ENCODE peak calls at places on chromosomes 13 and 19, in four cellular contexts. R, M, Z and N are unnamed samples.
A peak's percentile ranks its signal among the peaks of the same experiment; 100 is the strongest.

GRCh38 chr13:46899801-46900200 is 2.9 kb upstream of the HTR2A start:
- DNase-seq in Z (no peak), M (no peak), R (no peak), N (no peak)

GRCh38 chr19:48108997-48109782 is 1.4 kb downstream of the PLA2G4C start:
- DNase-seq in Z (no peak), R (no peak), M (no peak), N (no peak)

GRCh38 chr13:98435356-98435755 is 141.6 kb downstream of the STK24 start:
- DNase-seq in M (no peak), R (no peak), Z (no peak), N (no peak)

GRCh38 chr19:2841858-2842574 is 741 bp downstream of the ZNF555 start:
- DNase-seq in Z (peak; percentile 44), R (no peak), M (no peak), N (no peak)

GRCh38 chr13:40211586-40211968 is 454.9 kb downstream of the FOXO1 start:
- DNase-seq in R (no peak), M (no peak), Z (no peak), N (no peak)

GRCh38 chr13:100828226-100828625 is 153.6 kb upstream of the TMTC4 start:
- DNase-seq in Z (peak; percentile 70), R (no peak), M (no peak), N (no peak)

GRCh38 chr13:34347784-34348573 is 530.0 kb downstream of the RFC3 start:
- DNase-seq in Z (no peak), M (no peak), R (peak; percentile 97), N (no peak)

GRCh38 chr19:11339254-11340098 is at the start of gene RAB3D:
- DNase-seq in Z (peak; percentile 96), M (peak; percentile 59), R (peak; percentile 78), N (peak; percentile 88)

GRCh38 chr19:43362179-43362578 is 8.7 kb downstream of the CD177 start:
- DNase-seq in Z (no peak), R (no peak), M (peak; percentile 45), N (no peak)

GRCh38 chr13:24339937-24340607 is 30.7 kb downstream of the C1QTNF9 start:
- DNase-seq in R (no peak), Z (no peak), M (no peak), N (no peak)

GRCh38 chr19:54248016-54248601 is 5.5 kb upstream of the LILRA6 start:
- DNase-seq in Z (no peak), R (no peak), M (no peak), N (peak; percentile 75)

GRCh38 chr19:41694831-41695635 is 7.0 kb upstream of the CEACAM7 start:
- DNase-seq in M (no peak), R (no peak), Z (no peak), N (no peak)

GRCh38 chr19:482186-483041 is 13.9 kb upstream of the MADCAM1 start:
- DNase-seq in R (no peak), M (no peak), Z (peak; percentile 48), N (no peak)

GRCh38 chr13:80339841-80340642 is 884 bp downstream of the SPRY2 start:
- DNase-seq in M (peak; percentile 39), Z (peak; percentile 60), R (no peak), N (peak; percentile 49)

GRCh38 chr19:17292301-17293074 is 10.7 kb downstream of the ABHD8 start:
- DNase-seq in R (peak; percentile 89), Z (peak; percentile 92), M (peak; percentile 67), N (peak; percentile 85)

GRCh38 chr19:29596885-29597525 is 9.1 kb upstream of the POP4 start:
- DNase-seq in Z (peak; percentile 59), M (peak; percentile 4), R (no peak), N (no peak)

GRCh38 chr13:24272452-24273161 is 36.8 kb upstream of the C1QTNF9 start:
- DNase-seq in Z (no peak), R (no peak), M (no peak), N (no peak)

GRCh38 chr19:56139847-56140582 is 1.1 kb upstream of the ZNF444 start:
- DNase-seq in M (no peak), R (peak; percentile 17), Z (no peak), N (no peak)

GRCh38 chr13:101417043-101417406 is 717 bp upstream of the NALCN start:
- DNase-seq in R (peak; percentile 72), M (peak; percentile 51), Z (peak; percentile 9), N (no peak)

GRCh38 chr13:32430018-32430747 is 2.3 kb upstream of the N4BP2L1 start:
- DNase-seq in M (no peak), R (no peak), Z (no peak), N (no peak)

GRCh38 chr13:80131204-80131603 is 209.7 kb downstream of the SPRY2 start:
- DNase-seq in R (peak; percentile 41), M (peak; percentile 49), Z (peak; percentile 67), N (peak; percentile 55)

GRCh38 chr13:38656699-38657098 is 30.2 kb upstream of the FREM2 start:
- DNase-seq in Z (no peak), R (no peak), M (no peak), N (no peak)

GRCh38 chr13:93687261-93687660 is 460.7 kb downstream of the GPC6 start:
- DNase-seq in R (no peak), M (peak; percentile 36), Z (no peak), N (no peak)

GRCh38 chr19:52585101-52585500 is 15.0 kb downstream of the ZNF701 start:
- DNase-seq in Z (no peak), R (no peak), M (no peak), N (no peak)

GRCh38 chr13:33640832-33641231 is 177.1 kb upstream of the RFC3 start:
- DNase-seq in M (no peak), R (no peak), Z (no peak), N (no peak)

GRCh38 chr19:38644719-38645118 is 2.7 kb upstream of the ACTN4 start:
- DNase-seq in R (peak; percentile 49), Z (no peak), M (no peak), N (no peak)

GRCh38 chr13:20772401-20773131 is 1.2 kb downstream of the EEF1AKMT1 start:
- DNase-seq in Z (no peak), R (no peak), M (peak; percentile 36), N (no peak)

GRCh38 chr13:77740931-77741586 is 43.6 kb downstream of the SLAIN1 start:
- DNase-seq in M (no peak), Z (no peak), R (no peak), N (no peak)

GRCh38 chr13:50353651-50354415 is 338.6 kb downstream of the KCNRG start:
- DNase-seq in R (no peak), Z (no peak), M (peak; percentile 68), N (no peak)

GRCh38 chr19:29887498-29887897 is 54.5 kb upstream of the URI1 start:
- DNase-seq in R (no peak), M (no peak), Z (no peak), N (peak; percentile 33)

GRCh38 chr19:16673226-16673625 is 12.3 kb downstream of the TMEM38A start:
- DNase-seq in R (no peak), Z (no peak), M (no peak), N (no peak)

GRCh38 chr13:25525884-25526283 is 154.1 kb downstream of the ATP8A2 start:
- DNase-seq in Z (no peak), M (no peak), R (no peak), N (no peak)

GRCh38 chr19:13052447-13053232 is 50.0 kb downstream of the LYL1 start:
- DNase-seq in M (no peak), Z (no peak), R (no peak), N (no peak)
- TF ChIP-seq EZH2 in M (no peak), Z (no peak), R (no peak), N (no peak)

GRCh38 chr13:54210397-54211050 is 1181.9 kb downstream of the OLFM4 start:
- DNase-seq in Z (peak; percentile 50), R (peak; percentile 96), M (no peak), N (no peak)
- H3K27ac ChIP-seq in Z (no peak overlapping the region), R (peak overlapping the region; percentile 92), M (no peak overlapping the region), N (no peak overlapping the region)

GRCh38 chr13:35475960-35476943 is at the start of gene MAB21L1:
- DNase-seq in R (no peak), M (peak; percentile 48), Z (peak; percentile 81), N (peak; percentile 24)
- TF ChIP-seq EZH2 in R (no peak), M (peak; percentile 45), Z (peak; percentile 62), N (no peak)

GRCh38 chr19:39969266-39969665 is 1.7 kb upstream of the PSMC4 start:
- DNase-seq in R (no peak), M (no peak), Z (no peak), N (no peak)
- H3K27ac ChIP-seq in R (no peak overlapping the region), M (no peak overlapping the region), Z (no peak overlapping the region), N (no peak overlapping the region)

GRCh38 chr13:111536239-111536638 is 215.8 kb downstream of the TEX29 start:
- DNase-seq in M (no peak), Z (no peak), R (no peak), N (no peak)
- TF ChIP-seq EZH2 in M (no peak), Z (no peak), R (no peak), N (no peak)

GRCh38 chr13:45479661-45480060 is 14.9 kb downstream of the COG3 start:
- DNase-seq in R (no peak), M (no peak), Z (no peak), N (no peak)

GRCh38 chr13:45481688-45482087 is 16.9 kb downstream of the COG3 start:
- DNase-seq in Z (no peak), M (peak; percentile 8), R (no peak), N (peak; percentile 29)

GRCh38 chr13:45482571-45483173 is 17.9 kb downstream of the COG3 start:
- DNase-seq in Z (no peak), M (peak; percentile 24), R (no peak), N (peak; percentile 78)
- H3K27ac ChIP-seq in Z (no peak overlapping the region), M (peak overlapping the region; percentile 0), R (no peak overlapping the region), N (peak overlapping the region; percentile 28)